ENCODE peak calls at places on chromosomes 11 and 22, in six cellular contexts. Y is skeletal muscle cell; W is stimulated activated CD4-positive, alpha-beta T cell treated with anti-CD3 and anti-CD28 coated beads, Interleukin-2, amount 100 ng/mL, for 48 hours; U is RCC 7860; Z is ELF-1; G is Calu3. V is an unnamed sample.

GRCh38 chr11:15873501-15873900 is 482.8 kb downstream of the SOX6 start:
- DNase-seq in Y (no peak), W (no peak), U (no peak), Z (no peak), G (no peak), V (no peak)

GRCh38 chr11:94405062-94405461 is 3.8 kb upstream of the GPR83 start:
- DNase-seq in Y (no peak), W (no peak), U (no peak), Z (no peak), G (no peak), V (no peak)

GRCh38 chr11:57081356-57081755 is 92.6 kb downstream of the OR5AK2 start:
- DNase-seq in Y (no peak), W (no peak), U (no peak), Z (no peak), G (no peak), V (no peak)

GRCh38 chr11:99693941-99694492 is 673.3 kb downstream of the CNTN5 start:
- DNase-seq in Y (peak), W (no peak), U (peak), Z (no peak), G (peak), V (peak)

GRCh38 chr11:109121173-109121938 is 300.6 kb upstream of the C11orf87 start:
- DNase-seq in Y (no peak), W (no peak), U (no peak), Z (peak), G (no peak), V (no peak)

GRCh38 chr22:26196657-26197056 is 27.4 kb downstream of the SEZ6L start:
- DNase-seq in Y (no peak), W (no peak), U (no peak), Z (no peak), G (no peak), V (no peak)

GRCh38 chr11:95081010-95081409 is 8.6 kb upstream of the ENDOD1 start:
- DNase-seq in Y (no peak), W (no peak), U (no peak), Z (no peak), G (no peak), V (no peak)

GRCh38 chr11:58688779-58689503 is 42.8 kb downstream of the GLYAT start:
- DNase-seq in Y (no peak), W (no peak), U (peak), Z (no peak), G (no peak), V (no peak)

GRCh38 chr22:23471698-23472097 is 108.4 kb downstream of the IGLL1 start:
- DNase-seq in Y (no peak), W (no peak), U (no peak), Z (no peak), G (no peak), V (no peak)

V was measured in fibroblast of lung.